ENCODE peak calls at places on chromosome 22, in four cellular contexts. A is transverse colon, I is fibroblast of lung, H is prostate gland. P is an unnamed sample. For H3K4me1, the result is how much of the 10 kb centered on the place peaks cover.

GRCh38 chr22:18091916-18092526 is 14.2 kb downstream of the PEX26 start:
- DNase-seq in A (peak), I (peak), H (peak), P (peak)

GRCh38 chr22:23282089-23282501 is 101.8 kb downstream of the BCR start:
- DNase-seq in A (peak), I (peak), H (peak), P (peak)

GRCh38 chr22:37804886-37805857 is 2.6 kb upstream of the GCAT start:
- DNase-seq in A (peak), I (peak), H (peak), P (peak)

GRCh38 chr22:33332538-33332937 is 274.4 kb upstream of the SYN3 start:
- DNase-seq in A (peak), I (peak), H (no peak), P (peak)

GRCh38 chr22:33051960-33052839 is 6.0 kb downstream of the SYN3 start:
- DNase-seq in A (no peak), I (no peak), H (no peak), P (no peak)

GRCh38 chr22:41525450-41526225 is 18.6 kb downstream of the POLR3H start:
- DNase-seq in A (no peak), I (no peak), H (no peak), P (no peak)

GRCh38 chr22:26860233-26860765 is 202.9 kb downstream of the MIAT start:
- DNase-seq in A (no peak), I (no peak), H (no peak), P (no peak)

GRCh38 chr22:23569716-23570115 is 10.4 kb downstream of the IGLL1 start:
- DNase-seq in A (no peak), I (no peak), H (no peak), P (no peak)

DNA sequence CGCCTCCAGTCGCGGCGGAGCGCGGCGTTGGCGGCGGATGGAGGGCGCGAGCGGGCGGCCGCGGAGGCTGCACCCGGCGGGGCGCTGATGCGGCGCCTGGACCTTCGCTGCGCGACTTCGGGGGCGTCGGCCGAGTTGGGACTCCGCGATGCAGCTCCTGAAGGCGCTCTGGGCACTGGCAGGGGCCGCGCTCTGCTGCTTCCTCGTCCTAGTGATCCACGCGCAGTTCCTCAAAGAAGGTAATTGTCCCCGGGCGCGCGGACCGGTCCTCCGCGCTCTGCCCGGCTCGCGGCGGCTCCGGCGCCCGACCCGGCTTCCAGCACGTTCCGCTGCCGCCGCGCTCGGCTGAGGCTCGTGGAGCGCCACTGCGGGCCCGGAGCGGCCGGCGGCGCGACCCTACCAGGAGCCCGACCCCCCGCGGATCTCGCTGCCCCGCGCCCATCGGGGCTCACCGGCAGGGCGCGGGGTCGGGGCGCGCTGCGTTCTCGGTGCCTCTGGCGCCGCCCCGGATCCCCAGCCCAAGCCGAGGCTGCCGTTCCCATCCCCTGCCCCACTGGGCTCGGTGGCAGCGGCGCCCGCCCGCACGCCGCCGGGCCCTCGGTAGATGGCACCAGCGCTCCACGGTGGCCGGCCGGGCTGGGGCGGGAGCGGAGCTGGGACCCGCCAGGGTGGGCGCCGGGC is 1251.2 kb downstream of the BRD1 start:
- DNase-seq in A (no peak), I (peak), H (peak), P (no peak)
- H3K4me3 ChIP-seq in A (peak), I (no peak), H (peak), P (peak)

DNA sequence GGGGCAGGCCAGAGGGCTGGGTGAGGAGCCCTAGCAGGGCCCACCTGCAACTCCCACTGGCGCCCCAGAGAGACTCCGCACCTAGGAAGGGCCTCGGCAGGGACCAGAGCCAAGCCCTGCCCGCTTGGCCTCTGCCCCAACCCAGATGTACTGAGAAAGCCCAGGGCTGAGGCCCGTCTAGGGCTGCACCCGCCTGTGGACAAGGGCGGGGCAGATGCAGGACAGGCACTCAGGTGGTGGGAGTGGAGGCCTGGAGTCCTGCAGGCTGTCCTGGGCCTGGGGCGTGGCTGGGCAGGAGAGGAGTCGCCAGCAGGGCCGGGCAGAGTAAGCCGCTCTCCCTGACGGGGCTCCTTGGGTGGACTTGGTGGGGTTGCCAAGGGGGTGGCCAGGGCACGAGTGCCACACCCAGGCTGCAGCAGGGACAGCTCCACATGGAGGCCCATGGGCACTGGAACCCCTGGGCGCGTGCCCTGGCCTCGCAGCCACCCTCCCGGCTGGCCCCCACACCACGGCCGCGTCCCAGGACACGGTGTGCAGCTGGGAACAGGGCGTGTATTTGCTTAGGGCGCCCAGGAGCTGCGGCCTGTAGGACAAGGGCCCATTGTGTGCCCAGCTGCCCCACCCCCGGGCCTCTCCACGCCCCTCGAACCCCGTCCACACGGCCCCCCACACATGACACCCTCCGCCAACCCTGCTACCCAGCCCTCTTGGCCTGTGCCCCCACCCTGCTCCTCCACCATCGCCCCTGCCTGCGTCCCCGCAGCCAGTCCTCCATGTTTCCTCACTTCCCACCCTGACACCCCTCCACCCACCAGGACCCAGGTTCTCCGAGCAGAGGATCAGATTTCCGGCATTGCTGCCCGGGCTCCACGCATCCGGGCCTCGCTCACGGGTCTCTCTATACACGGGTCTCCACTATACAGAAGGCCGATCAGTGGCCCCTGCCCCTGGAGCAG is 11.3 kb upstream of the PIM3 start:
- DNase-seq in A (peak), I (no peak), H (peak), P (peak)
- TF ChIP-seq CTCF in A (no peak), I (no peak), H (no peak), P (no peak)

GRCh38 chr22:44145544-44145943 is 35.2 kb upstream of the PARVG start:
- DNase-seq in A (no peak), I (no peak), H (no peak), P (no peak)

GRCh38 chr22:44147821-44148574 is 32.7 kb upstream of the PARVG start:
- DNase-seq in A (peak), I (peak), H (no peak), P (no peak)

GRCh38 chr22:44144046-44144569 is 36.6 kb upstream of the PARVG start:
- DNase-seq in A (no peak), I (no peak), H (no peak), P (no peak)

GRCh38 chr22:44146088-44146861 is 34.5 kb upstream of the PARVG start:
- DNase-seq in A (no peak), I (no peak), H (no peak), P (no peak)

GRCh38 chr22:44147036-44147645 is 33.6 kb upstream of the PARVG start:
- DNase-seq in A (no peak), I (no peak), H (no peak), P (no peak)
- H3K4me1 ChIP-seq in A (under half), I (under half), H (under half), P (under half)

GRCh38 chr22:39429916-39430575 is 26.8 kb upstream of the MGAT3 start:
- DNase-seq in A (no peak), I (no peak), H (no peak), P (no peak)

GRCh38 chr22:39427751-39428596 is 28.4 kb downstream of the TAB1 start:
- DNase-seq in A (peak), I (no peak), H (no peak), P (no peak)

GRCh38 chr22:39431216-39431801 is 25.5 kb upstream of the MGAT3 start:
- DNase-seq in A (no peak), I (no peak), H (no peak), P (no peak)

GRCh38 chr22:39430576-39431150 is 26.1 kb upstream of the MGAT3 start:
- DNase-seq in A (no peak), I (no peak), H (no peak), P (no peak)

GRCh38 chr22:39429186-39429585 is 27.6 kb upstream of the MGAT3 start:
- DNase-seq in A (no peak), I (no peak), H (no peak), P (no peak)
- H3K4me3 ChIP-seq in A (no peak), I (no peak), H (no peak), P (no peak)

GRCh38 chr22:39428597-39429071 is 28.2 kb upstream of the MGAT3 start:
- DNase-seq in A (no peak), I (peak), H (no peak), P (no peak)
- TF ChIP-seq CTCF in A (no peak), I (no peak), H (no peak), P (no peak)

GRCh38 chr22:49970528-49971231 is 10.1 kb downstream of the PIM3 start:
- DNase-seq in A (peak), I (peak), H (peak), P (peak)

GRCh38 chr22:49973018-49973965 is 12.7 kb downstream of the PIM3 start:
- DNase-seq in A (no peak), I (peak), H (no peak), P (no peak)

GRCh38 chr22:49971232-49972162 is 10.9 kb downstream of the PIM3 start:
- DNase-seq in A (peak), I (peak), H (peak), P (peak)

GRCh38 chr22:49969751-49970527 is 9.4 kb downstream of the PIM3 start:
- DNase-seq in A (no peak), I (no peak), H (no peak), P (peak)

GRCh38 chr22:49972163-49973017 is 11.8 kb downstream of the PIM3 start:
- DNase-seq in A (no peak), I (no peak), H (peak), P (peak)
- H3K4me1 ChIP-seq in A (under half), I (under half), H (under half), P (under half)

GRCh38 chr22:36457688-36458450 is 23.6 kb downstream of the TXN2 start:
- DNase-seq in A (no peak), I (peak), H (no peak), P (no peak)

GRCh38 chr22:36454916-36455570 is 26.4 kb downstream of the TXN2 start:
- DNase-seq in A (peak), I (peak), H (peak), P (peak)

GRCh38 chr22:36456459-36456835 is 25.0 kb downstream of the TXN2 start:
- DNase-seq in A (no peak), I (no peak), H (no peak), P (no peak)

GRCh38 chr22:36453855-36454378 is 27.5 kb downstream of the TXN2 start:
- DNase-seq in A (no peak), I (no peak), H (no peak), P (no peak)

DNA sequence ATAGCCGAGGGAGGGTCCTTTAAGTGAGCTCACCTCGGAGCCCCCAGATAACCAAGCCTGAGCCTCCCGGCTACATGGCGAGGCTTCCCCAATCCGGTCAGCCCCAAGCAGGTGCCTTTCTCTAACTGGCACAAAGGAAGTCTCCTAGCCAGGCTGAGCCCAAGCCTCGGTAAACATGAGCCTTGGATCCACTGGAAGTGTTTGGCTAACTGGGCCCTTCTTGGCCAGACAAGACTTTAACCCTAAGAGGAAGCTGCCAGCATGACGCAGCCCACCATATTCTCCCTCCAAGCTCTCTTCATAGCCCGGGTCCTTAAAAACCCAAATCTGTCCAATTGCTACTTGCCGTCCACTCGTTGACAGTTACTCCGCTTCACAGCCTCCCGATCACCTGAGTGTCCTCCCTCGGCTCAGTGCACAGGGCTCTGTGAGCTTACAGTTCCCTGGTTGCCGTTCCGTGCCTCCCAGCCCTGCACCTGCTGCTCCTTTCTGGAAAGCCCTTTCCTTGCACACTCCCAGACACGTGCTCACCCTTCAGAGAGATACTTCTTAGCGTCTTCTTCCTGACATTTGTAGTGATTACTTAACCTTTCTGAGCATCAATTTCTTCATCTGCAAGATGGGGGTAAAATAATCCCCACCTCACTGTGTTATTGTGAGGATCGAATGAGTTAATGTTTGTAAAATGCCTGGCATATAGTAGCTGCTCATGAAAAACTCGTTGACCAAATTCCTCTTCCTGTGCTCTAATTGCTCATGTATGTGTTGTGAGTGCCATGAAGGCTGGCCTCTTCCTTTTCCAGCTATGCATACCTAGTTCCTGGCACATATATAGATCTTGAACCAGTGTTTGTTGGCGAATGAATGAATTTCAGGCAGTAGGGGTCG is 25.6 kb downstream of the TXN2 start:
- DNase-seq in A (no peak), I (no peak), H (no peak), P (peak)
- H3K4me3 ChIP-seq in A (peak), I (no peak), H (peak), P (peak)

GRCh38 chr22:20823264-20823663 is 35.3 kb downstream of the PI4KA start:
- DNase-seq in A (no peak), I (no peak), H (no peak), P (no peak)
- TF ChIP-seq CTCF in A (no peak), I (no peak), H (no peak), P (no peak)

P was measured in colonic mucosa.